ENCODE peak calls at places on chromosomes 1 and 21, in seven cellular contexts. One of them, this sample, is unnamed.

GRCh38 chr1:93969887-93970286 is 60.7 kb upstream of the GCLM start:
- DNase-seq in left lung: no peak
- DNase-seq in lower leg skin: no peak
- DNase-seq in AML-193: no peak
- DNase-seq in OCI-LY7: no peak
- DNase-seq in activated CD4-positive, alpha-beta T cell treated with anti-CD3 and anti-CD28 coated beads, Interleukin-2, amount 50 U/mL, for 4 hours: no peak
- DNase-seq in cardiac fibroblast: no peak
- DNase-seq in this sample: no peak

GRCh38 chr1:24140741-24141181 is 2.2 kb downstream of the IL22RA1 start:
- DNase-seq in left lung: no peak
- DNase-seq in lower leg skin: no peak
- DNase-seq in AML-193: no peak
- DNase-seq in OCI-LY7: no peak
- DNase-seq in activated CD4-positive, alpha-beta T cell treated with anti-CD3 and anti-CD28 coated beads, Interleukin-2, amount 50 U/mL, for 4 hours: no peak
- DNase-seq in cardiac fibroblast: no peak
- DNase-seq in this sample: no peak

GRCh38 chr1:202577381-202577780 is 132.9 kb downstream of the SYT2 start:
- DNase-seq in left lung: no peak
- DNase-seq in lower leg skin: no peak
- DNase-seq in AML-193: no peak
- DNase-seq in OCI-LY7: no peak
- DNase-seq in activated CD4-positive, alpha-beta T cell treated with anti-CD3 and anti-CD28 coated beads, Interleukin-2, amount 50 U/mL, for 4 hours: no peak
- DNase-seq in cardiac fibroblast: peak; percentile 38
- DNase-seq in this sample: no peak

GRCh38 chr21:31543191-31543590 is 116.3 kb upstream of the SOD1 start:
- DNase-seq in left lung: no peak
- DNase-seq in lower leg skin: no peak
- DNase-seq in AML-193: no peak
- DNase-seq in OCI-LY7: no peak
- DNase-seq in activated CD4-positive, alpha-beta T cell treated with anti-CD3 and anti-CD28 coated beads, Interleukin-2, amount 50 U/mL, for 4 hours: no peak
- DNase-seq in cardiac fibroblast: peak; percentile 38
- DNase-seq in this sample: no peak

GRCh38 chr21:25487046-25487594 is 120.2 kb downstream of the MRPL39 start:
- DNase-seq in left lung: no peak
- DNase-seq in lower leg skin: no peak
- DNase-seq in AML-193: peak; percentile 84
- DNase-seq in OCI-LY7: no peak
- DNase-seq in activated CD4-positive, alpha-beta T cell treated with anti-CD3 and anti-CD28 coated beads, Interleukin-2, amount 50 U/mL, for 4 hours: no peak
- DNase-seq in cardiac fibroblast: no peak
- DNase-seq in this sample: peak; percentile 53

GRCh38 chr1:119341372-119341947 is 27.1 kb upstream of the HAO2 start:
- DNase-seq in left lung: no peak
- DNase-seq in lower leg skin: no peak
- DNase-seq in AML-193: no peak
- DNase-seq in OCI-LY7: no peak
- DNase-seq in activated CD4-positive, alpha-beta T cell treated with anti-CD3 and anti-CD28 coated beads, Interleukin-2, amount 50 U/mL, for 4 hours: no peak
- DNase-seq in cardiac fibroblast: no peak
- DNase-seq in this sample: no peak

GRCh38 chr1:204619721-204620120 is 65.8 kb downstream of the LRRN2 start:
- DNase-seq in left lung: no peak
- DNase-seq in lower leg skin: no peak
- DNase-seq in AML-193: no peak
- DNase-seq in OCI-LY7: no peak
- DNase-seq in activated CD4-positive, alpha-beta T cell treated with anti-CD3 and anti-CD28 coated beads, Interleukin-2, amount 50 U/mL, for 4 hours: no peak
- DNase-seq in cardiac fibroblast: no peak
- DNase-seq in this sample: no peak

GRCh38 chr1:206693592-206693991 is 8.9 kb downstream of the MAPKAPK2 start:
- DNase-seq in left lung: no peak
- DNase-seq in lower leg skin: no peak
- DNase-seq in AML-193: no peak
- DNase-seq in OCI-LY7: no peak
- DNase-seq in activated CD4-positive, alpha-beta T cell treated with anti-CD3 and anti-CD28 coated beads, Interleukin-2, amount 50 U/mL, for 4 hours: no peak
- DNase-seq in cardiac fibroblast: no peak
- DNase-seq in this sample: no peak

GRCh38 chr1:221440658-221441057 is 301.2 kb downstream of the DUSP10 start:
- DNase-seq in left lung: no peak
- DNase-seq in lower leg skin: no peak
- DNase-seq in AML-193: no peak
- DNase-seq in OCI-LY7: no peak
- DNase-seq in activated CD4-positive, alpha-beta T cell treated with anti-CD3 and anti-CD28 coated beads, Interleukin-2, amount 50 U/mL, for 4 hours: no peak
- DNase-seq in cardiac fibroblast: peak; percentile 75
- DNase-seq in this sample: peak; percentile 24